ENCODE peak calls at places on chromosomes 16 and 17, in four cellular contexts. One of them, this sample, is unnamed.

GRCh38 chr16:64712027-64712426 is 409.8 kb downstream of the CDH11 start:
- DNase-seq in H1: no peak
- DNase-seq in K562: no peak
- DNase-seq in HepG2: no peak
- DNase-seq in this sample: no peak

GRCh38 chr17:48593126-48593829 is at the start of gene HOXB5:
- DNase-seq in H1: no peak
- DNase-seq in K562: no peak
- DNase-seq in HepG2: no peak
- DNase-seq in this sample: no peak

GRCh38 chr17:7266784-7267183 is 4.5 kb upstream of the CLDN7 start:
- DNase-seq in H1: no peak
- DNase-seq in K562: no peak
- DNase-seq in HepG2: no peak
- DNase-seq in this sample: no peak

GRCh38 chr17:45108595-45109521 is 23.5 kb downstream of the PLCD3 start:
- DNase-seq in H1: no peak
- DNase-seq in K562: no peak
- DNase-seq in HepG2: no peak
- DNase-seq in this sample: no peak

GRCh38 chr16:51542856-51543510 is 391.9 kb upstream of the SALL1 start:
- DNase-seq in H1: no peak
- DNase-seq in K562: no peak
- DNase-seq in HepG2: no peak
- DNase-seq in this sample: no peak

GRCh38 chr17:43710101-43710500 is 48.4 kb upstream of the MEOX1 start:
- DNase-seq in H1: no peak
- DNase-seq in K562: no peak
- DNase-seq in HepG2: no peak
- DNase-seq in this sample: no peak

GRCh38 chr16:50266337-50267091 is at the start of gene ADCY7:
- DNase-seq in H1: no peak
- DNase-seq in K562: peak; percentile 72
- DNase-seq in HepG2: no peak
- DNase-seq in this sample: peak; percentile 26

GRCh38 chr16:72241930-72242329 is 70.0 kb upstream of the PMFBP1 start:
- DNase-seq in H1: no peak
- DNase-seq in K562: peak; percentile 40
- DNase-seq in HepG2: peak; percentile 52
- DNase-seq in this sample: peak; percentile 39

GRCh38 chr16:81189100-81189664 is 49.3 kb upstream of the BCO1 start:
- DNase-seq in H1: no peak
- DNase-seq in K562: no peak
- DNase-seq in HepG2: no peak
- DNase-seq in this sample: no peak

GRCh38 chr16:88920618-88921602 is 54.5 kb upstream of the PABPN1L start:
- DNase-seq in H1: no peak
- DNase-seq in K562: peak; percentile 38
- DNase-seq in HepG2: no peak
- DNase-seq in this sample: no peak

GRCh38 chr17:7825206-7825980 is 8.6 kb upstream of the KDM6B start:
- DNase-seq in H1: no peak
- DNase-seq in K562: no peak
- DNase-seq in HepG2: peak; percentile 23
- DNase-seq in this sample: no peak

GRCh38 chr16:12754824-12755543 is 48.7 kb downstream of the CPPED1 start:
- DNase-seq in H1: no peak
- DNase-seq in K562: no peak
- DNase-seq in HepG2: no peak
- DNase-seq in this sample: no peak

GRCh38 chr17:15392326-15392739 is 50.9 kb upstream of the TEKT3 start:
- DNase-seq in H1: no peak
- DNase-seq in K562: no peak
- DNase-seq in HepG2: no peak
- DNase-seq in this sample: no peak

GRCh38 chr17:42653179-42654124 is 5.6 kb upstream of the TUBG2 start:
- DNase-seq in H1: peak; percentile 68
- DNase-seq in K562: peak; percentile 44
- DNase-seq in HepG2: no peak
- DNase-seq in this sample: no peak

GRCh38 chr17:37447641-37448040 is 41.0 kb downstream of the TADA2A start:
- DNase-seq in H1: no peak
- DNase-seq in K562: no peak
- DNase-seq in HepG2: no peak
- DNase-seq in this sample: peak; percentile 50

GRCh38 chr17:31067699-31068184 is 27.0 kb upstream of the NF1 start:
- DNase-seq in H1: no peak
- DNase-seq in K562: no peak
- DNase-seq in HepG2: peak; percentile 14
- DNase-seq in this sample: peak; percentile 34

GRCh38 chr17:11628374-11628773 is 30.1 kb downstream of the DNAH9 start:
- DNase-seq in H1: no peak
- DNase-seq in K562: no peak
- DNase-seq in HepG2: no peak
- DNase-seq in this sample: no peak

GRCh38 chr16:11515540-11516430 is 70.9 kb downstream of the LITAF start:
- DNase-seq in H1: no peak
- DNase-seq in K562: no peak
- DNase-seq in HepG2: no peak
- DNase-seq in this sample: no peak

GRCh38 chr17:77491921-77492445 is 351.2 kb downstream of the SEC14L1 start:
- DNase-seq in H1: no peak
- DNase-seq in K562: no peak
- DNase-seq in HepG2: no peak
- DNase-seq in this sample: no peak

GRCh38 chr17:7293131-7293557 is 1.3 kb downstream of the YBX2 start:
- DNase-seq in H1: no peak
- DNase-seq in K562: no peak
- DNase-seq in HepG2: no peak
- DNase-seq in this sample: no peak

GRCh38 chr17:51230306-51230705 is 29.5 kb downstream of the MBTD1 start:
- DNase-seq in H1: no peak
- DNase-seq in K562: no peak
- DNase-seq in HepG2: no peak
- DNase-seq in this sample: no peak

GRCh38 chr17:27649929-27650328 is 18.9 kb downstream of the LGALS9 start:
- DNase-seq in H1: no peak
- DNase-seq in K562: no peak
- DNase-seq in HepG2: no peak
- DNase-seq in this sample: no peak

GRCh38 chr17:60941028-60941427 is 263.4 kb downstream of the BCAS3 start:
- DNase-seq in H1: no peak
- DNase-seq in K562: no peak
- DNase-seq in HepG2: no peak
- DNase-seq in this sample: no peak

GRCh38 chr17:75404223-75404738 is 1.2 kb downstream of the GRB2 start:
- DNase-seq in H1: no peak
- DNase-seq in K562: peak; percentile 51
- DNase-seq in HepG2: peak; percentile 83
- DNase-seq in this sample: peak; percentile 69

GRCh38 chr16:85514601-85515318 is 98.4 kb upstream of the GSE1 start:
- DNase-seq in H1: no peak
- DNase-seq in K562: no peak
- DNase-seq in HepG2: peak; percentile 99
- DNase-seq in this sample: peak; percentile 81

GRCh38 chr17:46795379-46795952 is 23.0 kb downstream of the WNT3 start:
- DNase-seq in H1: no peak
- DNase-seq in K562: peak; percentile 91
- DNase-seq in HepG2: peak; percentile 54
- DNase-seq in this sample: peak; percentile 84
- TF ChIP-seq YY1 in H1: no peak
- TF ChIP-seq YY1 in K562: peak; percentile 28
- TF ChIP-seq YY1 in HepG2: no peak
- TF ChIP-seq YY1 in this sample: no peak

DNA sequence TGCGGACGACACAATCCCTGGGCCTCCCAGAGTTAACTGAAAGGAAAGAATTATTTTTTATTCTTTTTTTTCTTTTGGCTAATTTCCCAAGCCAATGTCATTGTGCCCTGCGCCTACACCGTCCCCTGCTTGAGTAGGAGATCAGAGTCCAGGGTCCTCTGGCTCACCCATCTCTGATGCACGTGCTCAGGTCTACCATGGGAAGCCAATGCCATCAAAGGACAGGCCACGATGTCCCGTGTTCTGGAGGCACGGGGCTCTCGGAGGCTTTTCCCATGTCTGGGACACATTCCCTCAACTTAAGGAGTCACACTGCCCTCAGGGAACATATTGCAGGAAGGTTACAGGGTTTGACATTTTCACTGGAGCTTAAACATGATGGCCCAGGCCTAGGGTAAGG is 123.7 kb downstream of the SLC39A11 start:
- DNase-seq in H1: no peak
- DNase-seq in K562: no peak
- DNase-seq in HepG2: no peak
- DNase-seq in this sample: no peak
- H3K4me2 ChIP-seq in H1: no peak overlapping the region
- H3K4me2 ChIP-seq in K562: no peak overlapping the region
- H3K4me2 ChIP-seq in HepG2: no peak overlapping the region
- H3K4me2 ChIP-seq in this sample: no peak overlapping the region

DNA sequence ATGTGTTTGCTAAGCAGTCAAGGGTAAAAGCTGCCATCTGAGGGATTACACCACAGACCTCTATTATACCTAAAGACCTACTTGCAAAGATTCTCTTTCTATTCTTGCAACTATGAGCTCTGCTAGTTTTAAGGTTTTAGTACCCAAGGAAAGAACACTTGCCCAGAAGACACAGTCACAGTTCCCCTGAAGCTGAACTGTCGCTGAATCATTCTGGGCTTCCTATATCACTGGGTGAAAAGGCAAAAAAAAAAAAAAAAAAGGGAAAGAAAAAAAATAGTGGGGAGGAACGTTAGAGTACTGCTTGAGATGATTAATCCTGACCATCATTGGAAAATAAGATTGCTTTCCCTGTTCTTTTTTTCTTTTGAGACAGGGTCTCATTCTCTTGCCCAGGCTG is 37.9 kb downstream of the LYRM1 start:
- DNase-seq in H1: no peak
- DNase-seq in K562: no peak
- DNase-seq in HepG2: no peak
- DNase-seq in this sample: no peak
- TF ChIP-seq FOSL1 in H1: no peak
- TF ChIP-seq FOSL1 in K562: no peak
- TF ChIP-seq FOSL1 in HepG2: no peak
- TF ChIP-seq FOSL1 in this sample: no peak

GRCh38 chr16:57235128-57236092 is 9.6 kb upstream of the ARL2BP start:
- DNase-seq in H1: no peak
- DNase-seq in K562: peak; percentile 30
- DNase-seq in HepG2: peak; percentile 29
- DNase-seq in this sample: no peak
- TF ChIP-seq YY1 in H1: no peak
- TF ChIP-seq YY1 in K562: no peak
- TF ChIP-seq YY1 in HepG2: no peak
- TF ChIP-seq YY1 in this sample: no peak

GRCh38 chr17:64214950-64215349 is 48.1 kb downstream of the TEX2 start:
- DNase-seq in H1: no peak
- DNase-seq in K562: no peak
- DNase-seq in HepG2: no peak
- DNase-seq in this sample: no peak

GRCh38 chr17:64217249-64217652 is 45.8 kb downstream of the TEX2 start:
- DNase-seq in H1: no peak
- DNase-seq in K562: no peak
- DNase-seq in HepG2: peak; percentile 44
- DNase-seq in this sample: no peak

GRCh38 chr17:64218066-64218465 is 45.0 kb downstream of the TEX2 start:
- DNase-seq in H1: no peak
- DNase-seq in K562: no peak
- DNase-seq in HepG2: no peak
- DNase-seq in this sample: no peak

GRCh38 chr17:64216030-64216384 is 47.1 kb downstream of the TEX2 start:
- DNase-seq in H1: no peak
- DNase-seq in K562: no peak
- DNase-seq in HepG2: no peak
- DNase-seq in this sample: no peak

GRCh38 chr17:64216385-64217248 is 46.4 kb downstream of the TEX2 start:
- DNase-seq in H1: peak; percentile 55
- DNase-seq in K562: peak; percentile 66
- DNase-seq in HepG2: peak; percentile 94
- DNase-seq in this sample: no peak
- H3K4me2 ChIP-seq in H1: no peak overlapping the region
- H3K4me2 ChIP-seq in K562: peak overlapping the region; percentile 69
- H3K4me2 ChIP-seq in HepG2: peak overlapping the region; percentile 97
- H3K4me2 ChIP-seq in this sample: no peak overlapping the region

DNA sequence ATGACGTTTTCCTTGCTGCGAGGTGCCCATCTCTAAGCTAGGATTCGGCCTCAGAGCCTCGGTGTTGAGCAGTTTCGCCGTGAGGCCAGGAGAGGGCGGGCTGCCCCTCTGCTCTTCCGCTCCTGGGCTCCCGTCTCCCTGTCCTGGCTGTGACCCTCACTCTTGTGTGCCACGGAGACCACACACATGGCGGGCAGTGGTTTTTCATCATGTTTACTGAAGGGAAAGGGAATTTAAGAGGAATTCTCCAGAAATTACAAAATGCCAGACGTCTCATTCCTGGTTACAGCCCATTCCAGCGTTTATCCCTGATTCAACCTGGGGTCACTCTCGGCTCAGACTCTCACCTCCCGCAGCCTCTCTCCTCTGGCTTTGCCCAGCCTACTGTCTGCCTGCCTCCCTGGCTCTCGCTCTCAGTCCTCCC is 96.8 kb upstream of the ELAC2 start:
- DNase-seq in H1: peak; percentile 68
- DNase-seq in K562: peak; percentile 37
- DNase-seq in HepG2: peak; percentile 24
- DNase-seq in this sample: peak; percentile 13
- TF ChIP-seq FOSL1 in H1: no peak
- TF ChIP-seq FOSL1 in K562: no peak
- TF ChIP-seq FOSL1 in HepG2: no peak
- TF ChIP-seq FOSL1 in this sample: no peak

GRCh38 chr17:1997587-1998425 is 27.3 kb downstream of the RTN4RL1 start:
- DNase-seq in H1: peak; percentile 68
- DNase-seq in K562: no peak
- DNase-seq in HepG2: peak; percentile 77
- DNase-seq in this sample: no peak
- TF ChIP-seq YY1 in H1: no peak
- TF ChIP-seq YY1 in K562: no peak
- TF ChIP-seq YY1 in HepG2: peak; percentile 33
- TF ChIP-seq YY1 in this sample: no peak

GRCh38 chr16:66606000-66606751 is 1.7 kb downstream of the CMTM3 start:
- DNase-seq in H1: no peak
- DNase-seq in K562: no peak
- DNase-seq in HepG2: no peak
- DNase-seq in this sample: no peak

GRCh38 chr16:66603537-66604375 is 748 bp upstream of the CMTM3 start:
- DNase-seq in H1: peak; percentile 80
- DNase-seq in K562: peak; percentile 78
- DNase-seq in HepG2: peak; percentile 57
- DNase-seq in this sample: no peak

GRCh38 chr16:66605177-66605999 is 884 bp downstream of the CMTM3 start:
- DNase-seq in H1: peak; percentile 66
- DNase-seq in K562: peak; percentile 84
- DNase-seq in HepG2: peak; percentile 30
- DNase-seq in this sample: no peak

GRCh38 chr16:66601471-66601870 is 3.0 kb upstream of the CMTM3 start:
- DNase-seq in H1: no peak
- DNase-seq in K562: no peak
- DNase-seq in HepG2: no peak
- DNase-seq in this sample: no peak

GRCh38 chr16:66604376-66605176 is at the start of gene CMTM3:
- DNase-seq in H1: peak; percentile 92
- DNase-seq in K562: peak; percentile 97
- DNase-seq in HepG2: peak; percentile 54
- DNase-seq in this sample: peak; percentile 21
- H3K4me2 ChIP-seq in H1: peak within 1 kb of the TSS; percentile 99
- H3K4me2 ChIP-seq in K562: peak within 1 kb of the TSS; percentile 73
- H3K4me2 ChIP-seq in HepG2: peak within 1 kb of the TSS; percentile 94
- H3K4me2 ChIP-seq in this sample: peak within 1 kb of the TSS; percentile 89

GRCh38 chr17:57918017-57918895 is 37.0 kb downstream of the CUEDC1 start:
- DNase-seq in H1: no peak
- DNase-seq in K562: peak; percentile 46
- DNase-seq in HepG2: no peak
- DNase-seq in this sample: no peak
- TF ChIP-seq FOSL1 in H1: no peak
- TF ChIP-seq FOSL1 in K562: no peak
- TF ChIP-seq FOSL1 in HepG2: no peak
- TF ChIP-seq FOSL1 in this sample: no peak